ENCODE peak calls at places on chromosomes 1 and 21, in ten cellular contexts. Y is epithelial cell of esophagus; V is WTC11; T is fibroblast of mammary gland; O is activated CD8-positive, alpha-beta T cell treated with anti-CD3 and anti-CD28 coated beads for 36 hours; F is fibroblast of the aortic adventitia; P is body of pancreas; G is ovary; N is fibroblast of pulmonary artery; K is DND-41. D is an unnamed sample.

GRCh38 chr1:212828395-212828794 is 19.1 kb downstream of the SPATA45 start:
- DNase-seq in O (no peak), P (no peak), N (no peak), V (no peak), F (no peak), G (no peak), T (no peak), Y (no peak), K (no peak), D (no peak)

GRCh38 chr1:14629363-14629762 is 30.9 kb downstream of the KAZN start:
- DNase-seq in V (no peak), Y (no peak), K (no peak), F (no peak), P (no peak), O (no peak), T (no peak), N (no peak), G (no peak), D (no peak)

GRCh38 chr1:237383825-237384612 is 342.0 kb downstream of the RYR2 start:
- DNase-seq in V (no peak), N (peak), K (no peak), G (no peak), F (peak), T (peak), Y (peak), O (no peak), P (no peak), D (no peak)

GRCh38 chr1:42420911-42421585 is 34.8 kb downstream of the ZMYND12 start:
- DNase-seq in K (no peak), P (peak), N (peak), G (peak), T (peak), V (no peak), O (no peak), Y (peak), F (peak), D (no peak)

GRCh38 chr1:185008746-185009360 is 34.5 kb upstream of the NIBAN1 start:
- DNase-seq in T (no peak), G (no peak), Y (no peak), K (no peak), P (no peak), N (no peak), F (no peak), V (no peak), O (no peak), D (no peak)

GRCh38 chr1:223878598-223879325 is 33.0 kb upstream of the TP53BP2 start:
- DNase-seq in N (no peak), V (no peak), P (no peak), O (no peak), Y (no peak), K (no peak), F (no peak), T (no peak), G (no peak), D (no peak)

GRCh38 chr1:43573066-43573799 is 42.5 kb downstream of the PTPRF start:
- DNase-seq in G (no peak), F (no peak), N (no peak), K (no peak), V (no peak), T (peak), Y (no peak), P (no peak), O (no peak), D (no peak)

GRCh38 chr1:155424091-155424490 is 103.4 kb downstream of the RUSC1 start:
- DNase-seq in K (no peak), T (peak), N (no peak), O (no peak), Y (no peak), G (no peak), P (no peak), F (no peak), V (no peak), D (no peak)

GRCh38 chr1:61639937-61640336 is 85.0 kb downstream of the TM2D1 start:
- DNase-seq in P (no peak), O (no peak), V (no peak), F (no peak), K (no peak), G (no peak), T (no peak), N (no peak), Y (no peak), D (no peak)

GRCh38 chr1:202205523-202206190 is 12.1 kb downstream of the LGR6 start:
- DNase-seq in K (no peak), P (no peak), Y (no peak), G (no peak), T (no peak), O (no peak), N (no peak), V (peak), F (no peak), D (no peak)

GRCh38 chr1:204072951-204073836 is at the start of gene SOX13:
- DNase-seq in G (peak), V (peak), P (peak), O (peak), K (no peak), T (peak), F (peak), Y (peak), N (peak), D (peak)
- TF ChIP-seq CTCF in G (peak), V (no peak), P (peak), O (no peak), K (no peak), T (peak), F (peak), Y (peak), N (peak), D (no peak)

GRCh38 chr1:59399642-59400041 is 102.7 kb downstream of the FGGY start:
- DNase-seq in P (no peak), V (no peak), T (no peak), N (no peak), F (no peak), O (no peak), K (no peak), Y (no peak), G (no peak), D (no peak)
- TF ChIP-seq CTCF in P (no peak), V (no peak), T (no peak), N (no peak), F (no peak), O (no peak), K (no peak), Y (no peak), G (no peak), D (no peak)

GRCh38 chr1:79496129-79496528 is 489.6 kb upstream of the ADGRL4 start:
- DNase-seq in G (no peak), Y (no peak), N (no peak), O (no peak), F (no peak), V (no peak), P (no peak), T (no peak), K (no peak), D (no peak)

GRCh38 chr1:79501153-79501552 is 494.6 kb upstream of the ADGRL4 start:
- DNase-seq in K (no peak), N (peak), P (no peak), Y (no peak), G (no peak), V (no peak), F (peak), T (peak), O (no peak), D (no peak)

GRCh38 chr1:79497193-79497773 is 490.8 kb upstream of the ADGRL4 start:
- DNase-seq in O (peak), N (peak), F (peak), G (no peak), K (peak), Y (peak), V (peak), P (peak), T (peak), D (peak)
- TF ChIP-seq CTCF in O (peak), N (peak), F (peak), G (no peak), K (peak), Y (peak), V (peak), P (peak), T (peak), D (peak)

DNA sequence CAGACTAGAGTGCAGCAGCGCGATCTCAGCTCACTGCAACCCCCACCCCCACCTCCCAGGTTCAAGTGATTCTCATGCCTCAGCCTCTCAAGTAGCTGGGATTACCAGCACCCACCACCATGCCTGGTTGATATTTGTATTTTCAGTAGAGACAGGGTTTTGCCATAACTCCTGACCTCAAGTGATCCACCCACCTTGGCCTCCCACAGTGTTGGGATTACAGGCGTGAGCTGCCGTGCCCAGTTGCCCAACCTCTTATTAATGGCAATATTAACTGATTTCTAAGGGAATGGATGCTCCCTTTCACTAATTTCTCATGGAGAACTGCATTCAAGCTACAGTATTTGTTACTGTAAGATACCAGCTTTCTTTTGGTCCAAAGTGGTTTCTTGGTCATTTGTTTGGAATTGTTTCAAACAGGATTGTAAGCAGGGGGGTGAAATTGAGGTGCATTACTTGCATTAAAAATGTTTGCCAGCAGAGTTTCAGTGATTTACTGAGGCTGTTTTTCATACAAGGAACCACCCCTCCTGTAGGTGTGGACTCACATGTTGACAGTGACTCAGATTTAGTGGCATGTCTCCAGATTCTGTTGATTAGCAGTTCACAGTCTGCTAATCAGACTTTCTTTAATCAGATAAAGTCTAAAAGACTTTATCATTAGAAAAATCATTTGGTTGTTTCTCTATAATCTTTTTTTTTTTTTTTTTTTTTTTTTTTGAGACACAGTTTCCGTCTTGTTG is 3.9 kb upstream of the TGFBR3 start:
- DNase-seq in Y (peak), V (no peak), G (no peak), T (peak), N (peak), K (no peak), F (peak), P (peak), O (no peak), D (no peak)
- TF ChIP-seq CTCF in Y (peak), V (no peak), G (no peak), T (no peak), N (no peak), K (no peak), F (no peak), P (peak), O (no peak), D (no peak)

GRCh38 chr21:39630827-39631226 is 18.1 kb downstream of the B3GALT5 start:
- DNase-seq in P (no peak), T (peak), O (no peak), V (no peak), G (no peak), N (no peak), Y (no peak), F (peak), K (no peak), D (no peak)
- TF ChIP-seq CTCF in P (no peak), T (no peak), O (no peak), V (no peak), G (no peak), N (no peak), Y (no peak), F (no peak), K (no peak), D (no peak)

GRCh38 chr1:76037314-76037713 is 37.2 kb upstream of the ST6GALNAC3 start:
- DNase-seq in N (no peak), F (no peak), Y (no peak), T (no peak), K (no peak), P (no peak), O (no peak), V (no peak), G (no peak), D (no peak)

GRCh38 chr1:76031496-76031895 is 43.0 kb upstream of the ST6GALNAC3 start:
- DNase-seq in N (no peak), T (no peak), Y (no peak), O (no peak), P (no peak), K (no peak), G (no peak), F (no peak), V (no peak), D (no peak)

GRCh38 chr1:76038306-76039004 is 36.1 kb upstream of the ST6GALNAC3 start:
- DNase-seq in K (no peak), P (no peak), Y (no peak), V (no peak), G (no peak), O (no peak), N (peak), F (no peak), T (no peak), D (no peak)

GRCh38 chr1:76033800-76034475 is 40.6 kb upstream of the ST6GALNAC3 start:
- DNase-seq in Y (no peak), T (no peak), V (no peak), G (no peak), P (no peak), K (no peak), O (no peak), F (no peak), N (no peak), D (no peak)

GRCh38 chr1:76035053-76035452 is 39.5 kb upstream of the ST6GALNAC3 start:
- DNase-seq in F (no peak), K (no peak), P (no peak), O (no peak), T (peak), Y (no peak), G (no peak), N (peak), V (no peak), D (no peak)
- TF ChIP-seq CTCF in F (no peak), K (peak), P (no peak), O (no peak), T (peak), Y (peak), G (no peak), N (peak), V (no peak), D (no peak)

GRCh38 chr1:111202707-111203623 is 2.5 kb upstream of the DENND2D start:
- DNase-seq in T (no peak), K (peak), F (no peak), G (no peak), Y (no peak), P (no peak), V (no peak), O (no peak), N (no peak), D (no peak)

GRCh38 chr1:111203681-111204210 is 3.3 kb upstream of the DENND2D start:
- DNase-seq in N (peak), F (no peak), G (peak), O (peak), K (peak), T (peak), Y (peak), P (peak), V (peak), D (peak)

GRCh38 chr1:111205724-111206070 is 5.3 kb upstream of the DENND2D start:
- DNase-seq in P (no peak), F (peak), O (no peak), N (peak), T (peak), Y (peak), V (no peak), K (no peak), G (no peak), D (no peak)

GRCh38 chr1:111204923-111205723 is 4.7 kb upstream of the DENND2D start:
- DNase-seq in O (no peak), V (no peak), F (no peak), N (no peak), T (no peak), P (no peak), G (no peak), Y (no peak), K (peak), D (no peak)

DNA sequence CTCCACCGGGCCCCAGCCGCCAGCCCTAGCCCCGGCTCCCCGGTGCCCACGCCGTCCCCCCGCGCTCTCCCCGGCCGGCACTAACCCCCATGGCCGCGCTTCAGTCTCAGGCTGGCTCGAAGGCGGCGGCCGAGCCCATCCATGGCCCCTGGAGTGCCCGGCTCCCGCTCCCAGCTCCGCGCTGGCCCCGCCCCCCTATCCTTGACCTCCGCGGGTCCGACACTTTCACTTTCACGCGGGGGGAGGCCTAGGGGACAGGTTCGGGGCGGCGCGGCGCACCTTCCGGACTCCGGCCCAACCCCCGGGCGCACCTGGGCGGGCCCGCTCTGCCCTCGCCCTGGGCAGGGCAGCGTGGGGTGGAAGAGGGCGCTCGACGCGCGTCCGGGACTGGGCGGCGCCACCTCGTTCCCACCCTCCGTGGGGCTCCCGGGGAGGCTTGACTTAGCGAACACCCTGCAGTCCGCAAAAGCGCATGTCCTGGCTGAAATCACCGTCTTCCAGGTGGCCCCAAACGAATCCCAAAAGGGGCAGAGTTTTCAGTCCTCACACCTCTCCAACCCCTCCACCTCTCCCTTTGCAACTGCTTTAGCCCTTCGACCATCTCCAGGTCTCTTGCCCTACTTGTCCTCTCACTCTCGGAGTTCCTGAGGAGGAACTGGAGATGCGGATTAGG is 3.9 kb upstream of the DENND2D start:
- DNase-seq in P (peak), Y (peak), N (no peak), G (peak), T (no peak), V (no peak), K (peak), F (no peak), O (peak), D (peak)
- TF ChIP-seq CTCF in P (no peak), Y (no peak), N (no peak), G (no peak), T (no peak), V (no peak), K (no peak), F (no peak), O (no peak), D (peak)

GRCh38 chr1:28370220-28371010 is 875 bp downstream of the PHACTR4 start:
- DNase-seq in O (peak), G (no peak), Y (peak), K (peak), F (peak), N (peak), V (no peak), T (peak), P (peak), D (peak)
- TF ChIP-seq CTCF in O (peak), G (no peak), Y (peak), K (peak), F (peak), N (no peak), V (no peak), T (no peak), P (peak), D (no peak)

D was measured in GM13977.